ENCODE peak calls at places on chromosomes 2 and 18, in four cellular contexts. C is BJ, J is DND-41, U is left ventricle myocardium inferior. K is an unnamed sample.

GRCh38 chr2:25125189-25125588 is 43.2 kb downstream of the POMC start:
- DNase-seq in J (no peak), U (no peak), C (no peak), K (no peak)

GRCh38 chr2:197294260-197294659 is 16.3 kb downstream of the ANKRD44 start:
- DNase-seq in U (no peak), J (no peak), C (no peak), K (peak)

GRCh38 chr2:143329288-143329687 is 200.1 kb downstream of the ARHGAP15 start:
- DNase-seq in J (peak), U (no peak), C (no peak), K (no peak)

GRCh38 chr18:46629356-46629755 is 27.7 kb downstream of the LOXHD1 start:
- DNase-seq in J (no peak), C (no peak), U (no peak), K (no peak)

GRCh38 chr18:23094411-23095165 is 40.7 kb upstream of the CABLES1 start:
- DNase-seq in C (no peak), J (no peak), U (no peak), K (no peak)

GRCh38 chr18:6202861-6203260 is 211.8 kb downstream of the L3MBTL4 start:
- DNase-seq in J (no peak), C (no peak), U (no peak), K (no peak)

GRCh38 chr2:85838181-85838580 is 50.6 kb downstream of the ST3GAL5 start:
- DNase-seq in U (no peak), C (no peak), J (no peak), K (peak)

GRCh38 chr2:32425719-32426141 is 68.9 kb downstream of the BIRC6 start:
- DNase-seq in J (no peak), C (no peak), U (no peak), K (no peak)

GRCh38 chr2:72886505-72887031 is 640 bp upstream of the SPR start:
- DNase-seq in U (no peak), J (no peak), C (no peak), K (no peak)

GRCh38 chr2:235553291-235553690 is 59.4 kb downstream of the AGAP1 start:
- DNase-seq in J (no peak), C (no peak), U (no peak), K (no peak)

GRCh38 chr2:21019678-21020021 is 24.2 kb downstream of the APOB start:
- DNase-seq in U (no peak), C (no peak), J (no peak), K (no peak)

GRCh38 chr2:98180456-98180855 is 93.5 kb downstream of the VWA3B start:
- DNase-seq in U (no peak), C (no peak), J (no peak), K (no peak)

GRCh38 chr2:179917272-179917671 is 55.9 kb upstream of the ZNF385B start:
- DNase-seq in C (peak), U (no peak), J (no peak), K (no peak)

GRCh38 chr2:30255466-30256408 is 24.4 kb downstream of the LBH start:
- DNase-seq in U (no peak), C (no peak), J (no peak), K (no peak)

GRCh38 chr2:139529045-139529444 is 748.9 kb upstream of the NXPH2 start:
- DNase-seq in C (no peak), U (no peak), J (no peak), K (no peak)

GRCh38 chr2:49426991-49427390 is 272.7 kb upstream of the FSHR start:
- DNase-seq in U (no peak), J (no peak), C (no peak), K (no peak)

GRCh38 chr2:167157523-167157922 is 269.2 kb downstream of the XIRP2 start:
- DNase-seq in C (no peak), J (no peak), U (no peak), K (no peak)

GRCh38 chr18:7743256-7743655 is 176.1 kb downstream of the PTPRM start:
- DNase-seq in J (no peak), U (no peak), C (no peak), K (no peak)

GRCh38 chr18:2529154-2529553 is 42.2 kb downstream of the METTL4 start:
- DNase-seq in U (no peak), C (no peak), J (no peak), K (no peak)

GRCh38 chr2:185372188-185372587 is 366.4 kb upstream of the FSIP2 start:
- DNase-seq in J (no peak), U (no peak), C (no peak), K (no peak)

GRCh38 chr18:58362027-58362575 is 266.8 kb downstream of the ALPK2 start:
- DNase-seq in C (peak), U (no peak), J (no peak), K (peak)

GRCh38 chr18:58367425-58368140 is 261.3 kb downstream of the ALPK2 start:
- DNase-seq in U (no peak), C (peak), J (no peak), K (peak)

GRCh38 chr18:58362829-58363231 is 266.1 kb downstream of the ALPK2 start:
- DNase-seq in J (no peak), C (no peak), U (no peak), K (no peak)

GRCh38 chr18:58363767-58364540 is 264.9 kb downstream of the ALPK2 start:
- DNase-seq in U (no peak), C (peak), J (no peak), K (no peak)

GRCh38 chr18:58364867-58365533 is 263.9 kb downstream of the ALPK2 start:
- DNase-seq in J (no peak), U (no peak), C (no peak), K (no peak)
- TF ChIP-seq CTCF in J (no peak), U (no peak), C (no peak), K (no peak)

GRCh38 chr2:68253211-68254068 is 1.1 kb upstream of the PPP3R1 start:
- DNase-seq in U (no peak), J (peak), C (no peak), K (peak)
- H3K4me3 ChIP-seq in U (peak), J (peak), C (peak), K (peak)

GRCh38 chr2:100292022-100292580 is 30.2 kb downstream of the LONRF2 start:
- DNase-seq in J (peak), U (no peak), C (no peak), K (peak)
- TF ChIP-seq CTCF in J (peak), U (no peak), C (peak), K (no peak)

GRCh38 chr18:49560277-49561126 is 1.4 kb upstream of the LIPG start:
- DNase-seq in J (no peak), U (no peak), C (no peak), K (no peak)
- H3K4me3 ChIP-seq in J (no peak), U (peak), C (peak), K (no peak)

DNA sequence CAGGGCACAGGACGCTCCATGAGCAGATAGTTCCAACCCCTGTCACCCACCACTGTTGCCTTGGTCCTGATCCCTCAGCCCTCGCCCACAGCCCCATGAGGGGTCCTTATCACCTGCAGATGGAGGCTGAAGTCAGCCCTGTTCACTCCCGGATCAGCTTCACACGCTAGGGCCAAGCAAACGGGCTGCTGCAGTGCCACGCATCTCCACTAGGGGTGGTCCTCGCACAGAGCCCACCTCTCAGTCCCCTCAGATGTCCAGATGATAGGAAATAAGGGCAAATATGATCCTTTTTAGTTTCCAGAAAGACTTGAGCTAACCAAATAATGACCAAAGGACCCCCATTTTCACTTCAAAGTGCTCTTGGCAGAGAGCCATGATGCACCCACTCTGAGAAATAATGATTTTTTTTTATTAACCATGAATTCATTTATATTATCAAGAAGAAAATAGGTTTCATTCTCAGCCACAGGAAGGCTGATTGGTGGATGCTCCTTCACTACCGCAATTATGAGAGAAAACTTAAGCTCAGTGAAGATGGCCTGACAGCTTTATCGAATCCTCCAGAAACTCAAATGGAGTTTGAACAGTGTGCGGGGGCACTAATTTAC is 71.9 kb upstream of the KLHL29 start:
- DNase-seq in J (peak), C (no peak), U (no peak), K (peak)
- TF ChIP-seq CTCF in J (peak), C (peak), U (peak), K (peak)